ENCODE peak calls at places on chromosomes 6 and 20, in four cellular contexts. M is endodermal cell, U is heart left ventricle, Q is right lobe of liver. L is an unnamed sample.

GRCh38 chr20:20527661-20528060 is 159.8 kb downstream of the INSM1 start:
- DNase-seq in Q (no peak), U (no peak), M (no peak), L (no peak)

GRCh38 chr6:146315321-146316254 is 228.0 kb upstream of the RAB32 start:
- DNase-seq in Q (no peak), U (no peak), M (no peak), L (no peak)

GRCh38 chr6:6648659-6649343 is 60.3 kb downstream of the LY86 start:
- DNase-seq in U (no peak), M (peak; percentile 5), Q (no peak), L (no peak)

GRCh38 chr20:19024296-19025035 is 188.0 kb upstream of the SLC24A3 start:
- DNase-seq in Q (no peak), M (peak; percentile 14), U (no peak), L (no peak)

GRCh38 chr20:11271920-11272594 is 598.3 kb upstream of the JAG1 start:
- DNase-seq in U (no peak), M (no peak), Q (no peak), L (no peak)

GRCh38 chr20:18058661-18059467 is 1.1 kb upstream of the OVOL2 start:
- DNase-seq in M (peak; percentile 93), Q (no peak), U (no peak), L (no peak)

GRCh38 chr6:15818491-15818890 is 155.7 kb upstream of the DTNBP1 start:
- DNase-seq in Q (no peak), M (no peak), U (no peak), L (no peak)

GRCh38 chr20:37356961-37357371 is 11.0 kb downstream of the SRC start:
- DNase-seq in M (peak; percentile 43), U (no peak), Q (peak; percentile 46), L (no peak)

GRCh38 chr6:166780284-166780683 is 153.2 kb upstream of the RPS6KA2 start:
- DNase-seq in U (no peak), M (no peak), Q (no peak), L (no peak)

GRCh38 chr20:17161661-17162410 is 65.0 kb upstream of the PCSK2 start:
- DNase-seq in U (no peak), M (no peak), Q (no peak), L (no peak)

GRCh38 chr6:119594907-119595306 is 245.3 kb upstream of the MAN1A1 start:
- DNase-seq in M (no peak), U (no peak), Q (no peak), L (no peak)

GRCh38 chr6:92690997-92691599 is 728.3 kb downstream of the EPHA7 start:
- DNase-seq in U (no peak), M (no peak), Q (no peak), L (no peak)

GRCh38 chr6:11341867-11342266 is 109.4 kb upstream of the NEDD9 start:
- DNase-seq in U (no peak), Q (no peak), M (no peak), L (no peak)

GRCh38 chr6:119119989-119120388 is 41.5 kb upstream of the FAM184A start:
- DNase-seq in U (no peak), M (no peak), Q (no peak), L (no peak)

GRCh38 chr20:10707070-10707469 is 33.3 kb upstream of the JAG1 start:
- DNase-seq in M (no peak), U (no peak), Q (no peak), L (no peak)

GRCh38 chr6:85126448-85127178 is 323.3 kb upstream of the NT5E start:
- DNase-seq in U (no peak), M (peak; percentile 93), Q (peak; percentile 64), L (peak; percentile 57)

GRCh38 chr6:33217246-33217645 is 8.9 kb downstream of the RING1 start:
- DNase-seq in U (no peak), M (no peak), Q (no peak), L (no peak)

GRCh38 chr6:28777147-28777461 is 146.7 kb downstream of the TRIM27 start:
- DNase-seq in U (no peak), Q (no peak), M (no peak), L (no peak)

GRCh38 chr6:28774292-28775051 is 149.3 kb downstream of the TRIM27 start:
- DNase-seq in M (no peak), U (no peak), Q (no peak), L (no peak)

GRCh38 chr6:28775052-28775376 is 148.8 kb downstream of the TRIM27 start:
- DNase-seq in M (no peak), U (no peak), Q (no peak), L (no peak)

GRCh38 chr6:28775405-28776129 is 148.2 kb downstream of the TRIM27 start:
- DNase-seq in M (peak; percentile 73), U (no peak), Q (no peak), L (no peak)

GRCh38 chr6:28776269-28777146 is 147.3 kb downstream of the TRIM27 start:
- DNase-seq in U (no peak), Q (no peak), M (peak; percentile 78), L (no peak)
- H3K9me3 ChIP-seq in U (no peaks in the 10 kb centered on the region), Q (no peaks in the 10 kb centered on the region), M (no peaks in the 10 kb centered on the region), L (no peaks in the 10 kb centered on the region)

GRCh38 chr20:9516658-9516987 is 2.2 kb downstream of the LAMP5 start:
- DNase-seq in Q (no peak), M (no peak), U (no peak), L (no peak)
- H3K4me3 ChIP-seq in Q (no peak overlapping the region), M (peak overlapping the region; percentile 79), U (peak overlapping the region; percentile 21), L (no peak overlapping the region)

GRCh38 chr6:152982768-152983636 is at the start of gene FBXO5:
- DNase-seq in M (peak; percentile 98), Q (peak; percentile 99), U (peak; percentile 97), L (peak; percentile 97)
- H3K4me1 ChIP-seq in M (no peaks in the 10 kb centered on the region), Q (peaks cover 12% of the 10 kb centered on the region), U (peaks cover 26% of the 10 kb centered on the region), L (peaks cover 10% of the 10 kb centered on the region)

GRCh38 chr6:53727748-53728147 is 62.2 kb upstream of the KLHL31 start:
- DNase-seq in U (no peak), Q (no peak), M (no peak), L (no peak)
- H3K9me3 ChIP-seq in U (no peaks in the 10 kb centered on the region), Q (no peaks in the 10 kb centered on the region), M (no peaks in the 10 kb centered on the region), L (no peaks in the 10 kb centered on the region)

GRCh38 chr6:27539551-27539950 is 66.6 kb upstream of the ZNF184 start:
- DNase-seq in U (no peak), Q (no peak), M (no peak), L (no peak)
- H3K4me3 ChIP-seq in U (no peak overlapping the region), Q (no peak overlapping the region), M (peak overlapping the region; percentile 42), L (no peak overlapping the region)

DNA sequence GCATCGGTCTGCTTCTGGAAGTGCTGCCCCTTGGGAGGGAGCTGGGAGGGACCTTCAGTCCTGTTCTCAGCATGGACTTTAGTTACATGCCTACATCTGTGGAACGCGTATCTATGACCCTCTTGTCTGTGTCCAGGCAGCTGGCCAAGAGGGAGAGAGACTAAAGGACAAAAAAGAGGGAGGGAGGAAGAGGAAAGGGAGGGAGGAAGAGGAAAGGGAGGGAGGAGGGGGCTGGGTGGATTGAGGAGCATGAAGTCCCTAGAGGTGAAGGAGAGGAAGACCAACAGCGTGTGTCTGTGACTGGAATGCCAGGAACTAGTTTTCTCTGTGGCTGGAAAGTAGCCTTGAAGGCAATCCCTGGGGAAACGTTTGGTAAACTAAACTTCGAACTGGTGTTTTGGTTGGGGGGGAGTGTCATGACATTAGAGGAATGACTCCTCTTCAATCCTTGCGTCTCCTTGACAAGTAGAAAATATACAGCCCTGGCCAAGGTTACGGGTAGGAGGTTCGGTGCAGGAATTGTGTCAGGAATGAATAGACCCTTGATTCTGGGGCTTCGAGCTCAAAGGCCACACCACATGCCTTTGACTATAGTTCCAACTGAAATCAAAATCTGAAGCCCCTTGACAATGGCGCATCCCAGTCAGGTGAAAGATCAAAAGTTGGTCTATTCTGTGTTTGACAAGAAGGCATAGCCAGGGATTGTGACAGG is 52.0 kb upstream of the PLEKHG1 start:
- DNase-seq in U (peak; percentile 78), M (peak; percentile 59), Q (no peak), L (no peak)
- H3K4me1 ChIP-seq in U (peaks cover 19% of the 10 kb centered on the region), M (no peaks in the 10 kb centered on the region), Q (no peaks in the 10 kb centered on the region), L (no peaks in the 10 kb centered on the region)

GRCh38 chr20:60627751-60628565 is 624.1 kb upstream of the CDH4 start:
- DNase-seq in M (peak; percentile 63), Q (no peak), U (no peak), L (no peak)

GRCh38 chr20:60629206-60629605 is 622.9 kb upstream of the CDH4 start:
- DNase-seq in U (no peak), M (no peak), Q (no peak), L (no peak)

GRCh38 chr20:60624066-60624465 is 628.0 kb upstream of the CDH4 start:
- DNase-seq in U (no peak), Q (no peak), M (no peak), L (no peak)
- H3K9me3 ChIP-seq in U (no peaks in the 10 kb centered on the region), Q (no peaks in the 10 kb centered on the region), M (no peaks in the 10 kb centered on the region), L (no peaks in the 10 kb centered on the region)

GRCh38 chr20:59152559-59153354 is 10.9 kb upstream of the ZNF831 start:
- DNase-seq in Q (no peak), M (no peak), U (no peak), L (no peak)

GRCh38 chr20:59153355-59153681 is 10.3 kb upstream of the ZNF831 start:
- DNase-seq in U (peak; percentile 33), M (peak; percentile 12), Q (peak; percentile 85), L (peak; percentile 84)

GRCh38 chr20:59153832-59154231 is 9.8 kb upstream of the ZNF831 start:
- DNase-seq in U (no peak), Q (no peak), M (peak; percentile 24), L (no peak)

GRCh38 chr20:59157064-59157463 is 6.6 kb upstream of the ZNF831 start:
- DNase-seq in U (no peak), M (no peak), Q (no peak), L (no peak)

GRCh38 chr20:59154317-59155013 is 9.2 kb upstream of the ZNF831 start:
- DNase-seq in M (no peak), Q (no peak), U (no peak), L (no peak)
- H3K4me3 ChIP-seq in M (no peak overlapping the region), Q (no peak overlapping the region), U (no peak overlapping the region), L (no peak overlapping the region)

GRCh38 chr6:80331522-80331921 is 225.1 kb downstream of the BCKDHB start:
- DNase-seq in U (no peak), M (no peak), Q (no peak), L (no peak)
- H3K4me1 ChIP-seq in U (no peaks in the 10 kb centered on the region), M (no peaks in the 10 kb centered on the region), Q (no peaks in the 10 kb centered on the region), L (peaks cover 3% of the 10 kb centered on the region)